ENCODE peak calls at places on chromosomes 1 and 21, in five cellular contexts. Z is aorta; F is CD8-positive, alpha-beta memory T cell; O is Right ventricle myocardium superior; C is CD4-positive, CD25-positive, alpha-beta regulatory T cell. S is an unnamed sample.

GRCh38 chr1:23638188-23638619 is 53.4 kb upstream of the RPL11 start:
- DNase-seq in C (no peak), O (no peak), Z (no peak), F (no peak), S (no peak)

GRCh38 chr1:160971618-160972056 is 17.0 kb upstream of the ITLN2 start:
- DNase-seq in F (no peak), C (peak), Z (no peak), O (no peak), S (no peak)

GRCh38 chr1:41355356-41355755 is 5.9 kb upstream of the FOXO6 start:
- DNase-seq in Z (no peak), C (no peak), F (no peak), O (no peak), S (no peak)

GRCh38 chr1:156160744-156161181 is 7.4 kb downstream of the SEMA4A start:
- DNase-seq in C (peak), F (peak), O (peak), Z (peak), S (peak)

GRCh38 chr1:19028546-19029129 is 72.2 kb upstream of the IFFO2 start:
- DNase-seq in O (no peak), Z (no peak), F (no peak), C (no peak), S (no peak)

GRCh38 chr1:17045623-17046022 is 8.2 kb downstream of the SDHB start:
- DNase-seq in F (no peak), Z (no peak), C (no peak), O (no peak), S (no peak)

GRCh38 chr1:229579101-229579651 is 20.7 kb upstream of the ABCB10 start:
- DNase-seq in O (peak), C (no peak), F (no peak), Z (peak), S (peak)

GRCh38 chr21:45256021-45256911 is 31.4 kb downstream of the POFUT2 start:
- DNase-seq in Z (no peak), O (peak), C (no peak), F (no peak), S (no peak)

GRCh38 chr1:156706647-156707008 is 1.2 kb upstream of the CRABP2 start:
- DNase-seq in O (peak), C (no peak), F (peak), Z (peak), S (peak)

S was measured in RPMI8226.